ENCODE peak calls at places on chromosomes 6 and 20, in four cellular contexts. C, Y, P and X are unnamed samples.

GRCh38 chr6:40906759-40907158 is 132.3 kb downstream of the UNC5CL start:
- DNase-seq in C (no peak), Y (no peak), P (no peak), X (no peak)

GRCh38 chr6:135372758-135373157 is 124.8 kb downstream of the AHI1 start:
- DNase-seq in C (no peak), Y (no peak), P (no peak), X (no peak)

GRCh38 chr20:61185841-61186601 is 66.0 kb upstream of the CDH4 start:
- DNase-seq in C (no peak), Y (no peak), P (peak; percentile 90), X (peak; percentile 61)

GRCh38 chr6:15420959-15421438 is 175.1 kb downstream of the JARID2 start:
- DNase-seq in C (no peak), Y (no peak), P (no peak), X (peak; percentile 58)

GRCh38 chr20:62640870-62641748 is 1.2 kb upstream of the SLCO4A1 start:
- DNase-seq in C (no peak), Y (no peak), P (no peak), X (no peak)

GRCh38 chr20:10761232-10761631 is 87.4 kb upstream of the JAG1 start:
- DNase-seq in C (no peak), Y (no peak), P (peak; percentile 85), X (no peak)

GRCh38 chr6:25026723-25027122 is 91.0 kb upstream of the RIPOR2 start:
- DNase-seq in C (no peak), Y (peak; percentile 56), P (no peak), X (no peak)

GRCh38 chr20:34877002-34877264 is 521 bp downstream of the ACSS2 start:
- DNase-seq in C (no peak), Y (no peak), P (no peak), X (no peak)

GRCh38 chr6:2858678-2859324 is 17.1 kb upstream of the SERPINB1 start:
- DNase-seq in C (peak; percentile 75), Y (no peak), P (peak; percentile 20), X (no peak)

GRCh38 chr6:112881828-112882227 is 534.7 kb downstream of the RFPL4B start:
- DNase-seq in C (no peak), Y (no peak), P (no peak), X (no peak)

GRCh38 chr6:106501836-106502447 is 127.4 kb downstream of the RTN4IP1 start:
- DNase-seq in C (no peak), Y (no peak), P (no peak), X (no peak)

GRCh38 chr20:408843-409696 is 971 bp downstream of the RBCK1 start:
- DNase-seq in C (peak; percentile 33), Y (no peak), P (no peak), X (no peak)

GRCh38 chr6:161837854-161838253 is 564.0 kb upstream of the AGPAT4 start:
- DNase-seq in C (no peak), Y (no peak), P (no peak), X (no peak)

GRCh38 chr20:577167-577791 is 32.8 kb downstream of the TCF15 start:
- DNase-seq in C (no peak), Y (no peak), P (peak; percentile 40), X (peak; percentile 6)

GRCh38 chr6:36204068-36204753 is 7.7 kb downstream of the BRPF3 start:
- DNase-seq in C (peak; percentile 80), Y (no peak), P (no peak), X (no peak)

GRCh38 chr6:138347840-138348239 is 29.9 kb upstream of the SMIM28 start:
- DNase-seq in C (no peak), Y (no peak), P (no peak), X (no peak)

GRCh38 chr20:11716239-11716944 is 201.3 kb upstream of the BTBD3 start:
- DNase-seq in C (no peak), Y (no peak), P (peak; percentile 57), X (peak; percentile 49)

GRCh38 chr6:166541876-166542579 is 44.5 kb downstream of the RAMACL start:
- DNase-seq in C (no peak), Y (no peak), P (no peak), X (no peak)

GRCh38 chr6:9131616-9132015 is 696.3 kb upstream of the SLC35B3 start:
- DNase-seq in C (no peak), Y (peak; percentile 32), P (no peak), X (no peak)

GRCh38 chr20:23782366-23782983 is 31.7 kb upstream of the CST1 start:
- DNase-seq in C (no peak), Y (peak; percentile 7), P (peak; percentile 43), X (peak; percentile 15)

GRCh38 chr6:40427196-40427595 is 160.0 kb downstream of the LRFN2 start:
- DNase-seq in C (no peak), Y (no peak), P (no peak), X (no peak)

GRCh38 chr6:26743157-26743821 is 83.7 kb upstream of the ZNF322 start:
- DNase-seq in C (no peak), Y (no peak), P (peak; percentile 53), X (peak; percentile 66)

GRCh38 chr6:50116797-50117542 is 67.2 kb upstream of the DEFB112 start:
- DNase-seq in C (no peak), Y (peak; percentile 86), P (no peak), X (no peak)

GRCh38 chr20:48592107-48592940 is 235.5 kb downstream of the PREX1 start:
- DNase-seq in C (no peak), Y (no peak), P (no peak), X (no peak)

GRCh38 chr6:52725530-52726192 is 37.6 kb downstream of the GSTA2 start:
- DNase-seq in C (no peak), Y (peak; percentile 44), P (no peak), X (no peak)

GRCh38 chr6:47865206-47865605 is 83.4 kb downstream of the OPN5 start:
- DNase-seq in C (no peak), Y (no peak), P (peak; percentile 2), X (no peak)

GRCh38 chr20:32583581-32584045 is 1.5 kb downstream of the NOL4L start:
- DNase-seq in C (no peak), Y (peak; percentile 41), P (peak; percentile 22), X (no peak)